ENCODE peak calls at places on chromosomes 16 and 17, in four cellular contexts. P is PC-3, K is lower lobe of right lung, L is fibroblast of the aortic adventitia. V is an unnamed sample.

GRCh38 chr17:67606896-67607604 is 110.7 kb upstream of the NOL11 start:
- DNase-seq in P (no peak), K (no peak), L (no peak), V (no peak)

GRCh38 chr16:86508028-86508946 is 2.0 kb upstream of the FOXF1 start:
- DNase-seq in P (no peak), K (no peak), L (no peak), V (no peak)

GRCh38 chr17:15157051-15157450 is 108.1 kb downstream of the PMP22 start:
- DNase-seq in P (no peak), K (no peak), L (no peak), V (no peak)

GRCh38 chr17:57271821-57272220 is 15.5 kb downstream of the MSI2 start:
- DNase-seq in P (no peak), K (no peak), L (no peak), V (no peak)

GRCh38 chr17:44997733-44998520 is 29.8 kb upstream of the C1QL1 start:
- DNase-seq in P (no peak), K (no peak), L (peak; percentile 38), V (no peak)

GRCh38 chr17:21470861-21471260 is 94.7 kb downstream of the KCNJ12 start:
- DNase-seq in P (no peak), K (no peak), L (no peak), V (no peak)

GRCh38 chr16:52407778-52408177 is 139.2 kb downstream of the TOX3 start:
- DNase-seq in P (no peak), K (no peak), L (no peak), V (no peak)

GRCh38 chr17:76513306-76513692 is 12.1 kb upstream of the RHBDF2 start:
- DNase-seq in P (no peak), K (no peak), L (no peak), V (no peak)